ENCODE peak calls at places on chromosomes 16 and 17, in seven cellular contexts. One of them, this sample, is unnamed.

GRCh38 chr17:67322039-67322787 is 44.2 kb downstream of the PSMD12 start:
- DNase-seq in CD8-positive, alpha-beta T cell: no peak
- DNase-seq in dorsolateral prefrontal cortex: no peak
- DNase-seq in adrenal gland: no peak
- DNase-seq in PC-9: no peak
- DNase-seq in gastrocnemius medialis: no peak
- DNase-seq in A549: no peak
- DNase-seq in this sample: no peak

GRCh38 chr17:31472137-31472536 is 80.7 kb downstream of the RAB11FIP4 start:
- DNase-seq in CD8-positive, alpha-beta T cell: no peak
- DNase-seq in dorsolateral prefrontal cortex: peak
- DNase-seq in adrenal gland: no peak
- DNase-seq in PC-9: no peak
- DNase-seq in gastrocnemius medialis: no peak
- DNase-seq in A549: no peak
- DNase-seq in this sample: no peak

GRCh38 chr16:28288117-28288516 is 4.2 kb upstream of the SBK1 start:
- DNase-seq in CD8-positive, alpha-beta T cell: no peak
- DNase-seq in dorsolateral prefrontal cortex: no peak
- DNase-seq in adrenal gland: no peak
- DNase-seq in PC-9: no peak
- DNase-seq in gastrocnemius medialis: no peak
- DNase-seq in A549: no peak
- DNase-seq in this sample: no peak

GRCh38 chr17:74280093-74280513 is 6.1 kb downstream of the DNAI2 start:
- DNase-seq in CD8-positive, alpha-beta T cell: peak
- DNase-seq in dorsolateral prefrontal cortex: no peak
- DNase-seq in adrenal gland: no peak
- DNase-seq in PC-9: no peak
- DNase-seq in gastrocnemius medialis: no peak
- DNase-seq in A549: no peak
- DNase-seq in this sample: no peak

GRCh38 chr17:31778538-31778937 is 80.5 kb downstream of the COPRS start:
- DNase-seq in CD8-positive, alpha-beta T cell: no peak
- DNase-seq in dorsolateral prefrontal cortex: no peak
- DNase-seq in adrenal gland: no peak
- DNase-seq in PC-9: no peak
- DNase-seq in gastrocnemius medialis: no peak
- DNase-seq in A549: no peak
- DNase-seq in this sample: no peak

GRCh38 chr16:53433930-53434435 is 288 bp upstream of the RBL2 start:
- DNase-seq in CD8-positive, alpha-beta T cell: no peak
- DNase-seq in dorsolateral prefrontal cortex: no peak
- DNase-seq in adrenal gland: peak
- DNase-seq in PC-9: no peak
- DNase-seq in gastrocnemius medialis: peak
- DNase-seq in A549: no peak
- DNase-seq in this sample: no peak

GRCh38 chr17:73722163-73722562 is 77.9 kb upstream of the SDK2 start:
- DNase-seq in CD8-positive, alpha-beta T cell: peak
- DNase-seq in dorsolateral prefrontal cortex: no peak
- DNase-seq in adrenal gland: no peak
- DNase-seq in PC-9: no peak
- DNase-seq in gastrocnemius medialis: no peak
- DNase-seq in A549: no peak
- DNase-seq in this sample: no peak

GRCh38 chr17:5286846-5287245 is 4.8 kb downstream of the RABEP1 start:
- DNase-seq in CD8-positive, alpha-beta T cell: no peak
- DNase-seq in dorsolateral prefrontal cortex: no peak
- DNase-seq in adrenal gland: no peak
- DNase-seq in PC-9: peak
- DNase-seq in gastrocnemius medialis: no peak
- DNase-seq in A549: no peak
- DNase-seq in this sample: no peak

GRCh38 chr17:1725642-1726511 is 1.4 kb downstream of the WDR81 start:
- DNase-seq in CD8-positive, alpha-beta T cell: no peak
- DNase-seq in dorsolateral prefrontal cortex: no peak
- DNase-seq in adrenal gland: no peak
- DNase-seq in PC-9: no peak
- DNase-seq in gastrocnemius medialis: no peak
- DNase-seq in A549: no peak
- DNase-seq in this sample: no peak

DNA sequence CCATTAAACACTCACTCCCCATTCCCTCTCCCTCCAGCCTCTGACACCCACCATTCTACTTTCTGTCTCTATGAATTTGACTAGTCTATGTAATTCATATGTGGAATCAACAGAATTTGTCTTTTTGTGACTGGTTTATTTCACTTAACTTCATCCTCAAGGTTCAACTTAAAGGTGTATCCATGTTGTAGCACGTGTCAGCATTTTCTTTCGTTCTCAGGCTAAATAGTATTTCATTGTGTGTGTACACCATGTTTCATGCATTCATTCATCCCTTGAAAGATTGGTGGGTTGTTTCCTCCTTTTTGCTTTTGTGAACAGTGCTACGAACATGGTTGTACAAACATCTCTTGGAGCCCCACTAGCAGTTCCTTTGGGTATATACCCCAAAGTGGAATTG is 36.0 kb downstream of the ATP2C2 start:
- DNase-seq in CD8-positive, alpha-beta T cell: no peak
- DNase-seq in dorsolateral prefrontal cortex: no peak
- DNase-seq in adrenal gland: no peak
- DNase-seq in PC-9: no peak
- DNase-seq in gastrocnemius medialis: no peak
- DNase-seq in A549: no peak
- DNase-seq in this sample: no peak
- H3K27ac ChIP-seq in CD8-positive, alpha-beta T cell: no peak
- H3K27ac ChIP-seq in dorsolateral prefrontal cortex: no peak
- H3K27ac ChIP-seq in adrenal gland: no peak
- H3K27ac ChIP-seq in PC-9: no peak
- H3K27ac ChIP-seq in gastrocnemius medialis: no peak
- H3K27ac ChIP-seq in A549: no peak
- H3K27ac ChIP-seq in this sample: no peak

GRCh38 chr16:31470615-31471014 is 1.3 kb upstream of the TGFB1I1 start:
- DNase-seq in CD8-positive, alpha-beta T cell: no peak
- DNase-seq in dorsolateral prefrontal cortex: no peak
- DNase-seq in adrenal gland: no peak
- DNase-seq in PC-9: no peak
- DNase-seq in gastrocnemius medialis: no peak
- DNase-seq in A549: no peak
- DNase-seq in this sample: no peak
- H3K4me3 ChIP-seq in CD8-positive, alpha-beta T cell: no peak
- H3K4me3 ChIP-seq in dorsolateral prefrontal cortex: no peak
- H3K4me3 ChIP-seq in adrenal gland: no peak
- H3K4me3 ChIP-seq in PC-9: no peak
- H3K4me3 ChIP-seq in gastrocnemius medialis: no peak
- H3K4me3 ChIP-seq in A549: no peak
- H3K4me3 ChIP-seq in this sample: no peak

GRCh38 chr16:66478733-66479511 is 51.8 kb downstream of the BEAN1 start:
- DNase-seq in CD8-positive, alpha-beta T cell: peak
- DNase-seq in dorsolateral prefrontal cortex: peak
- DNase-seq in adrenal gland: peak
- DNase-seq in PC-9: peak
- DNase-seq in gastrocnemius medialis: peak
- DNase-seq in A549: peak
- DNase-seq in this sample: peak

GRCh38 chr16:66481081-66481942 is 54.2 kb downstream of the BEAN1 start:
- DNase-seq in CD8-positive, alpha-beta T cell: no peak
- DNase-seq in dorsolateral prefrontal cortex: no peak
- DNase-seq in adrenal gland: no peak
- DNase-seq in PC-9: no peak
- DNase-seq in gastrocnemius medialis: no peak
- DNase-seq in A549: no peak
- DNase-seq in this sample: peak

GRCh38 chr16:66481943-66482390 is 54.9 kb downstream of the BEAN1 start:
- DNase-seq in CD8-positive, alpha-beta T cell: no peak
- DNase-seq in dorsolateral prefrontal cortex: no peak
- DNase-seq in adrenal gland: no peak
- DNase-seq in PC-9: no peak
- DNase-seq in gastrocnemius medialis: no peak
- DNase-seq in A549: no peak
- DNase-seq in this sample: no peak

GRCh38 chr16:66479661-66480264 is 52.7 kb downstream of the BEAN1 start:
- DNase-seq in CD8-positive, alpha-beta T cell: no peak
- DNase-seq in dorsolateral prefrontal cortex: no peak
- DNase-seq in adrenal gland: no peak
- DNase-seq in PC-9: no peak
- DNase-seq in gastrocnemius medialis: no peak
- DNase-seq in A549: no peak
- DNase-seq in this sample: no peak

DNA sequence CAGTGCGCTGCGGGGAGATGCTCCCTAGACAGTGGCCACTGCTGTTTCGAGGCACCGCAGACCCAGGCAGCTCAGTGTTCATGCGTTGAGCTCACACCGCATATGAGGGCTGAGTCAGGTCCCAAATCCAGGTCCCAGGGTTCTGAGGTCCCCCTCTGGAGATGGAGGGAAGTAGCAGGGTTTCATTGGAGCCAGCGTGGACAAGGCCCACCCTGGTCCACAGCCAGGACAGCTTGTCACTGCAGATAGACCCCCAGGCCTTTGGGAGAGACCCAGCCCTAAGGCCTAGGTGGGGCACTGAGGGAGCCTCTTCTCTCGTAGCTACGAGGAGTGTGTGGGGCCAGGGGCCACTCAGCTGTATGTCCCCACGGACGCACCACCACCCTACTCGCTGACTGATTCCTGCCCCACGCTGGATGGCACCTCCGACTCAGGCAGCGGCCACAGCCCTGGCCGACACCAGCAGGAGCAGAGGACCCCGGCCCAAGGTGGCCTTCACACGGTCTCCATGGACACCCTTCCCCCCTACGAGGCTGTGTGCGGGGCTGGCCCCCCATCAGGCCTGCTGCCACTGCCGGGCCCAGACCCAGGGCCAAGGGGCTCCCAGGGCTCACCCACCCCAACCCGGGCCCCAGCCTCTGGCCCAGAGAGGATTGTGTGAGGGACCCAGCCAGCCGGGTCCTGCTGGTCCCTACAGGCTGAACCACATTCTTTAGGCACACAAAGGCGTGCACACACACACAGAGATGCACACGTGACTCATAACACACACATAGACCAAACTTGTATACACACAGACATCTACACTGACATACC is 53.4 kb downstream of the BEAN1 start:
- DNase-seq in CD8-positive, alpha-beta T cell: no peak
- DNase-seq in dorsolateral prefrontal cortex: no peak
- DNase-seq in adrenal gland: no peak
- DNase-seq in PC-9: peak
- DNase-seq in gastrocnemius medialis: no peak
- DNase-seq in A549: no peak
- DNase-seq in this sample: no peak
- H3K27ac ChIP-seq in CD8-positive, alpha-beta T cell: no peak
- H3K27ac ChIP-seq in dorsolateral prefrontal cortex: no peak
- H3K27ac ChIP-seq in adrenal gland: no peak
- H3K27ac ChIP-seq in PC-9: no peak
- H3K27ac ChIP-seq in gastrocnemius medialis: no peak
- H3K27ac ChIP-seq in A549: peak
- H3K27ac ChIP-seq in this sample: no peak

GRCh38 chr17:62629556-62630364 is 2.3 kb downstream of the MRC2 start:
- DNase-seq in CD8-positive, alpha-beta T cell: no peak
- DNase-seq in dorsolateral prefrontal cortex: no peak
- DNase-seq in adrenal gland: no peak
- DNase-seq in PC-9: no peak
- DNase-seq in gastrocnemius medialis: no peak
- DNase-seq in A549: no peak
- DNase-seq in this sample: no peak
- H3K4me3 ChIP-seq in CD8-positive, alpha-beta T cell: no peak
- H3K4me3 ChIP-seq in dorsolateral prefrontal cortex: no peak
- H3K4me3 ChIP-seq in adrenal gland: no peak
- H3K4me3 ChIP-seq in PC-9: no peak
- H3K4me3 ChIP-seq in gastrocnemius medialis: no peak
- H3K4me3 ChIP-seq in A549: no peak
- H3K4me3 ChIP-seq in this sample: peak

DNA sequence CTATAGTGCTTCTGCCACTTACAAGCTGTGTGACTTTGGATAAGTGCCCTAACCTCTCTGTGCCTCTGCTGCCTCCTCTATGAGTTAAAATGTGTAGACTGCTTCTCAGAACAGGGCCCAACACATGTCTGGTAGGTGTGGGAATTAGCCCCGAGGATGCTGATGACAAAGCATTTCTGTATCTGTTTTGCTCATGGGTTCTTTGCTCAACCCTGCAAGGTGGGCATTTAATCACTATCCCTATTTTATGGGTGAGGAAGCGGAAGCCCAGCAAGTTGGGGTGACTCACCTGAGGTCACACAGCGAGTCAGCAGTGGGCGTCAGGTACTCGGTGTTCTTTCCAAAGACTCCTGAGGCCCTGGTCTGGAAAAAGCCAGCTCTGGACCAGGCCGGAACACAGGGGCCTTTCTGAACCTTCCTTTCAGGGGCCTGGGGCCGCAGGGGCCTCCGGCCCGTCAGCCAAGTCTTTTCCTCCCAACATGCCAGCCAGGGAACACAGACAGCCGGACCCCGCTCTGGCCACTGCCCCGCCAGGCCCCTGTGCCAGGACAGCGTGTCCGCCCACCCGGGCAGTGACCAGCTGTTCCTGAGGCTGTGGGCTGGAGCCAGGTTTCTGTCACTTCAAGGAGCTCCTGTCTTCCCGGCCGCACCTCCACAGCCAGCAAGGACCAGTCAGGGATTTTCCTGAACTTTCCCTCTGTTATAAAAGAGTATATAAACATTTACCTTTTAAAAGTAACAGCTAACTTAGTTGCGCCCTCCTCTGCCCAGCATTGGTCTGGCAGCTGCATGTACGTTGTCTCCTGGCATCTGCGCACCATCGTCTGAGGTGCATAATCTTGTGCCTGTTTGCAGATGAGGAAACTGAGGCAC is 62.5 kb downstream of the SREBF1 start:
- DNase-seq in CD8-positive, alpha-beta T cell: no peak
- DNase-seq in dorsolateral prefrontal cortex: no peak
- DNase-seq in adrenal gland: peak
- DNase-seq in PC-9: no peak
- DNase-seq in gastrocnemius medialis: peak
- DNase-seq in A549: peak
- DNase-seq in this sample: peak
- H3K27ac ChIP-seq in CD8-positive, alpha-beta T cell: no peak
- H3K27ac ChIP-seq in dorsolateral prefrontal cortex: peak
- H3K27ac ChIP-seq in adrenal gland: peak
- H3K27ac ChIP-seq in PC-9: peak
- H3K27ac ChIP-seq in gastrocnemius medialis: peak
- H3K27ac ChIP-seq in A549: peak
- H3K27ac ChIP-seq in this sample: peak

GRCh38 chr16:963913-964695 is 6.7 kb downstream of the LMF1 start:
- DNase-seq in CD8-positive, alpha-beta T cell: no peak
- DNase-seq in dorsolateral prefrontal cortex: no peak
- DNase-seq in adrenal gland: no peak
- DNase-seq in PC-9: peak
- DNase-seq in gastrocnemius medialis: no peak
- DNase-seq in A549: no peak
- DNase-seq in this sample: no peak
- H3K4me3 ChIP-seq in CD8-positive, alpha-beta T cell: no peak
- H3K4me3 ChIP-seq in dorsolateral prefrontal cortex: peak
- H3K4me3 ChIP-seq in adrenal gland: no peak
- H3K4me3 ChIP-seq in PC-9: no peak
- H3K4me3 ChIP-seq in gastrocnemius medialis: peak
- H3K4me3 ChIP-seq in A549: no peak
- H3K4me3 ChIP-seq in this sample: no peak